ENCODE peak calls at places on chromosomes 4 and X, in four cellular contexts. One of them, this sample, is unnamed.

GRCh38 chr4:6938237-6938636 is 28.6 kb downstream of the TBC1D14 start:
- DNase-seq in sigmoid colon: peak; percentile 81
- DNase-seq in activated CD8-positive, alpha-beta T cell treated with anti-CD3 and anti-CD28 coated beads, Interleukin-2, amount 10 ng/mL, durations not matched to agents 7 days and 5 days: no peak
- DNase-seq in NCI-H1694: no peak
- DNase-seq in this sample: no peak

GRCh38 chr4:122854860-122855259 is 28.2 kb downstream of the FGF2 start:
- DNase-seq in activated CD8-positive, alpha-beta T cell treated with anti-CD3 and anti-CD28 coated beads, Interleukin-2, amount 10 ng/mL, durations not matched to agents 7 days and 5 days: no peak
- DNase-seq in NCI-H1694: no peak
- DNase-seq in sigmoid colon: no peak
- DNase-seq in this sample: no peak

GRCh38 chr4:147134536-147135210 is 189.0 kb upstream of the TTC29 start:
- DNase-seq in NCI-H1694: no peak
- DNase-seq in activated CD8-positive, alpha-beta T cell treated with anti-CD3 and anti-CD28 coated beads, Interleukin-2, amount 10 ng/mL, durations not matched to agents 7 days and 5 days: no peak
- DNase-seq in sigmoid colon: no peak
- DNase-seq in this sample: no peak

GRCh38 chr4:186068581-186069402 is at the start of gene TLR3:
- DNase-seq in NCI-H1694: no peak
- DNase-seq in sigmoid colon: no peak
- DNase-seq in activated CD8-positive, alpha-beta T cell treated with anti-CD3 and anti-CD28 coated beads, Interleukin-2, amount 10 ng/mL, durations not matched to agents 7 days and 5 days: no peak
- DNase-seq in this sample: no peak

GRCh38 chr4:6548201-6548881 is 26.6 kb upstream of the MAN2B2 start:
- DNase-seq in NCI-H1694: peak; percentile 39
- DNase-seq in activated CD8-positive, alpha-beta T cell treated with anti-CD3 and anti-CD28 coated beads, Interleukin-2, amount 10 ng/mL, durations not matched to agents 7 days and 5 days: peak; percentile 25
- DNase-seq in sigmoid colon: no peak
- DNase-seq in this sample: no peak

GRCh38 chr4:129248621-129249020 is 152.7 kb downstream of the C4orf33 start:
- DNase-seq in NCI-H1694: no peak
- DNase-seq in activated CD8-positive, alpha-beta T cell treated with anti-CD3 and anti-CD28 coated beads, Interleukin-2, amount 10 ng/mL, durations not matched to agents 7 days and 5 days: no peak
- DNase-seq in sigmoid colon: no peak
- DNase-seq in this sample: no peak

GRCh38 chr4:123809864-123810263 is 413.3 kb downstream of the SPRY1 start:
- DNase-seq in NCI-H1694: no peak
- DNase-seq in sigmoid colon: no peak
- DNase-seq in activated CD8-positive, alpha-beta T cell treated with anti-CD3 and anti-CD28 coated beads, Interleukin-2, amount 10 ng/mL, durations not matched to agents 7 days and 5 days: no peak
- DNase-seq in this sample: no peak

GRCh38 chr4:139789096-139789495 is 123.5 kb downstream of the MGST2 start:
- DNase-seq in sigmoid colon: no peak
- DNase-seq in NCI-H1694: no peak
- DNase-seq in activated CD8-positive, alpha-beta T cell treated with anti-CD3 and anti-CD28 coated beads, Interleukin-2, amount 10 ng/mL, durations not matched to agents 7 days and 5 days: no peak
- DNase-seq in this sample: no peak

GRCh38 chrX:39969099-39969825 is 128.5 kb downstream of the BCOR start:
- DNase-seq in sigmoid colon: no peak
- DNase-seq in NCI-H1694: no peak
- DNase-seq in activated CD8-positive, alpha-beta T cell treated with anti-CD3 and anti-CD28 coated beads, Interleukin-2, amount 10 ng/mL, durations not matched to agents 7 days and 5 days: peak; percentile 45
- DNase-seq in this sample: no peak

GRCh38 chr4:27789768-27790167 is 929.1 kb downstream of the STIM2 start:
- DNase-seq in NCI-H1694: no peak
- DNase-seq in activated CD8-positive, alpha-beta T cell treated with anti-CD3 and anti-CD28 coated beads, Interleukin-2, amount 10 ng/mL, durations not matched to agents 7 days and 5 days: no peak
- DNase-seq in sigmoid colon: no peak
- DNase-seq in this sample: no peak

GRCh38 chr4:168453146-168453545 is 27.1 kb downstream of the DDX60L start:
- DNase-seq in activated CD8-positive, alpha-beta T cell treated with anti-CD3 and anti-CD28 coated beads, Interleukin-2, amount 10 ng/mL, durations not matched to agents 7 days and 5 days: no peak
- DNase-seq in NCI-H1694: no peak
- DNase-seq in sigmoid colon: no peak
- DNase-seq in this sample: no peak

GRCh38 chr4:83255584-83255983 is 29.0 kb downstream of the COQ2 start:
- DNase-seq in activated CD8-positive, alpha-beta T cell treated with anti-CD3 and anti-CD28 coated beads, Interleukin-2, amount 10 ng/mL, durations not matched to agents 7 days and 5 days: no peak
- DNase-seq in sigmoid colon: no peak
- DNase-seq in NCI-H1694: no peak
- DNase-seq in this sample: no peak

GRCh38 chrX:149858592-149858991 is 22.4 kb upstream of the MAGEA8 start:
- DNase-seq in sigmoid colon: no peak
- DNase-seq in NCI-H1694: no peak
- DNase-seq in activated CD8-positive, alpha-beta T cell treated with anti-CD3 and anti-CD28 coated beads, Interleukin-2, amount 10 ng/mL, durations not matched to agents 7 days and 5 days: no peak
- DNase-seq in this sample: no peak

GRCh38 chr4:143618811-143619210 is 81.7 kb downstream of the FREM3 start:
- DNase-seq in activated CD8-positive, alpha-beta T cell treated with anti-CD3 and anti-CD28 coated beads, Interleukin-2, amount 10 ng/mL, durations not matched to agents 7 days and 5 days: no peak
- DNase-seq in sigmoid colon: no peak
- DNase-seq in NCI-H1694: no peak
- DNase-seq in this sample: no peak

GRCh38 chrX:104330966-104331365 is 76.2 kb upstream of the ESX1 start:
- DNase-seq in activated CD8-positive, alpha-beta T cell treated with anti-CD3 and anti-CD28 coated beads, Interleukin-2, amount 10 ng/mL, durations not matched to agents 7 days and 5 days: no peak
- DNase-seq in NCI-H1694: no peak
- DNase-seq in sigmoid colon: no peak
- DNase-seq in this sample: no peak

GRCh38 chr4:24720979-24721378 is 74.4 kb upstream of the SOD3 start:
- DNase-seq in NCI-H1694: no peak
- DNase-seq in activated CD8-positive, alpha-beta T cell treated with anti-CD3 and anti-CD28 coated beads, Interleukin-2, amount 10 ng/mL, durations not matched to agents 7 days and 5 days: no peak
- DNase-seq in sigmoid colon: no peak
- DNase-seq in this sample: no peak

GRCh38 chr4:64158648-64159326 is 250.5 kb downstream of the TECRL start:
- DNase-seq in NCI-H1694: peak; percentile 60
- DNase-seq in sigmoid colon: no peak
- DNase-seq in activated CD8-positive, alpha-beta T cell treated with anti-CD3 and anti-CD28 coated beads, Interleukin-2, amount 10 ng/mL, durations not matched to agents 7 days and 5 days: peak; percentile 69
- DNase-seq in this sample: peak; percentile 6

GRCh38 chr4:173527103-173527876 is 2.7 kb downstream of the HAND2 start:
- DNase-seq in sigmoid colon: peak; percentile 76
- DNase-seq in NCI-H1694: no peak
- DNase-seq in activated CD8-positive, alpha-beta T cell treated with anti-CD3 and anti-CD28 coated beads, Interleukin-2, amount 10 ng/mL, durations not matched to agents 7 days and 5 days: no peak
- DNase-seq in this sample: no peak

GRCh38 chrX:22674947-22675346 is 324.8 kb upstream of the DDX53 start:
- DNase-seq in sigmoid colon: no peak
- DNase-seq in NCI-H1694: no peak
- DNase-seq in activated CD8-positive, alpha-beta T cell treated with anti-CD3 and anti-CD28 coated beads, Interleukin-2, amount 10 ng/mL, durations not matched to agents 7 days and 5 days: no peak
- DNase-seq in this sample: no peak

GRCh38 chrX:69130448-69130847 is 34.8 kb downstream of the PJA1 start:
- DNase-seq in activated CD8-positive, alpha-beta T cell treated with anti-CD3 and anti-CD28 coated beads, Interleukin-2, amount 10 ng/mL, durations not matched to agents 7 days and 5 days: no peak
- DNase-seq in NCI-H1694: no peak
- DNase-seq in sigmoid colon: no peak
- DNase-seq in this sample: no peak

GRCh38 chr4:651884-652642 is 22.0 kb downstream of the ATP5ME start:
- DNase-seq in sigmoid colon: no peak
- DNase-seq in activated CD8-positive, alpha-beta T cell treated with anti-CD3 and anti-CD28 coated beads, Interleukin-2, amount 10 ng/mL, durations not matched to agents 7 days and 5 days: no peak
- DNase-seq in NCI-H1694: no peak
- DNase-seq in this sample: no peak

GRCh38 chrX:87299563-87300160 is 217.9 kb upstream of the KLHL4 start:
- DNase-seq in activated CD8-positive, alpha-beta T cell treated with anti-CD3 and anti-CD28 coated beads, Interleukin-2, amount 10 ng/mL, durations not matched to agents 7 days and 5 days: no peak
- DNase-seq in NCI-H1694: peak; percentile 16
- DNase-seq in sigmoid colon: no peak
- DNase-seq in this sample: no peak

GRCh38 chr4:94978904-94979303 is 221.1 kb downstream of the BMPR1B start:
- DNase-seq in NCI-H1694: no peak
- DNase-seq in activated CD8-positive, alpha-beta T cell treated with anti-CD3 and anti-CD28 coated beads, Interleukin-2, amount 10 ng/mL, durations not matched to agents 7 days and 5 days: no peak
- DNase-seq in sigmoid colon: no peak
- DNase-seq in this sample: no peak

GRCh38 chr4:103354006-103354405 is 155.9 kb upstream of the CENPE start:
- DNase-seq in activated CD8-positive, alpha-beta T cell treated with anti-CD3 and anti-CD28 coated beads, Interleukin-2, amount 10 ng/mL, durations not matched to agents 7 days and 5 days: no peak
- DNase-seq in sigmoid colon: no peak
- DNase-seq in NCI-H1694: no peak
- DNase-seq in this sample: no peak

GRCh38 chrX:110125435-110125834 is 122.5 kb downstream of the TMEM164 start:
- DNase-seq in NCI-H1694: peak; percentile 44
- DNase-seq in activated CD8-positive, alpha-beta T cell treated with anti-CD3 and anti-CD28 coated beads, Interleukin-2, amount 10 ng/mL, durations not matched to agents 7 days and 5 days: no peak
- DNase-seq in sigmoid colon: no peak
- DNase-seq in this sample: no peak